ENCODE peak calls at places on chromosomes 6 and 20, in nine cellular contexts. One of them, this sample, is unnamed.

GRCh38 chr6:134358320-134358719 is 40.4 kb upstream of the SGK1 start:
- DNase-seq in GM13976: no peak
- DNase-seq in cardiac fibroblast: peak
- DNase-seq in HFFc6: peak
- DNase-seq in mesothelial cell of epicardium: no peak
- DNase-seq in lung: peak
- DNase-seq in BJ: no peak
- DNase-seq in Calu3: no peak
- DNase-seq in type B pancreatic cell: no peak
- DNase-seq in this sample: no peak

GRCh38 chr20:57294558-57294957 is 28.1 kb upstream of the BMP7 start:
- DNase-seq in GM13976: no peak
- DNase-seq in cardiac fibroblast: no peak
- DNase-seq in HFFc6: no peak
- DNase-seq in mesothelial cell of epicardium: no peak
- DNase-seq in lung: no peak
- DNase-seq in BJ: no peak
- DNase-seq in Calu3: no peak
- DNase-seq in type B pancreatic cell: no peak
- DNase-seq in this sample: no peak

GRCh38 chr20:31705598-31706597 is 16.8 kb downstream of the BCL2L1 start:
- DNase-seq in GM13976: no peak
- DNase-seq in cardiac fibroblast: no peak
- DNase-seq in HFFc6: no peak
- DNase-seq in mesothelial cell of epicardium: no peak
- DNase-seq in lung: no peak
- DNase-seq in BJ: no peak
- DNase-seq in Calu3: no peak
- DNase-seq in type B pancreatic cell: no peak
- DNase-seq in this sample: no peak

GRCh38 chr6:63579937-63580703 is 7.8 kb downstream of the LOC128125822 start:
- DNase-seq in GM13976: no peak
- DNase-seq in cardiac fibroblast: no peak
- DNase-seq in HFFc6: no peak
- DNase-seq in mesothelial cell of epicardium: no peak
- DNase-seq in lung: no peak
- DNase-seq in BJ: no peak
- DNase-seq in Calu3: no peak
- DNase-seq in type B pancreatic cell: no peak
- DNase-seq in this sample: no peak

GRCh38 chr20:19889011-19889953 is 127.9 kb upstream of the NAA20 start:
- DNase-seq in GM13976: no peak
- DNase-seq in cardiac fibroblast: peak
- DNase-seq in HFFc6: peak
- DNase-seq in mesothelial cell of epicardium: no peak
- DNase-seq in lung: no peak
- DNase-seq in BJ: peak
- DNase-seq in Calu3: no peak
- DNase-seq in type B pancreatic cell: no peak
- DNase-seq in this sample: no peak

GRCh38 chr6:37525460-37526357 is 26.0 kb upstream of the CCDC167 start:
- DNase-seq in GM13976: peak
- DNase-seq in cardiac fibroblast: peak
- DNase-seq in HFFc6: no peak
- DNase-seq in mesothelial cell of epicardium: peak
- DNase-seq in lung: no peak
- DNase-seq in BJ: no peak
- DNase-seq in Calu3: no peak
- DNase-seq in type B pancreatic cell: no peak
- DNase-seq in this sample: no peak

GRCh38 chr6:136774228-136775041 is 17.8 kb downstream of the MAP3K5 start:
- DNase-seq in GM13976: no peak
- DNase-seq in cardiac fibroblast: peak
- DNase-seq in HFFc6: peak
- DNase-seq in mesothelial cell of epicardium: no peak
- DNase-seq in lung: no peak
- DNase-seq in BJ: peak
- DNase-seq in Calu3: no peak
- DNase-seq in type B pancreatic cell: no peak
- DNase-seq in this sample: no peak

GRCh38 chr20:50278684-50279531 is 88.3 kb downstream of the CEBPB start:
- DNase-seq in GM13976: no peak
- DNase-seq in cardiac fibroblast: peak
- DNase-seq in HFFc6: no peak
- DNase-seq in mesothelial cell of epicardium: no peak
- DNase-seq in lung: peak
- DNase-seq in BJ: no peak
- DNase-seq in Calu3: peak
- DNase-seq in type B pancreatic cell: no peak
- DNase-seq in this sample: no peak

GRCh38 chr20:57617079-57617795 is 3.0 kb downstream of the ZBP1 start:
- DNase-seq in GM13976: no peak
- DNase-seq in cardiac fibroblast: no peak
- DNase-seq in HFFc6: no peak
- DNase-seq in mesothelial cell of epicardium: no peak
- DNase-seq in lung: no peak
- DNase-seq in BJ: no peak
- DNase-seq in Calu3: no peak
- DNase-seq in type B pancreatic cell: peak
- DNase-seq in this sample: peak

GRCh38 chr6:157305676-157306653 is 17.4 kb downstream of the TMEM242 start:
- DNase-seq in GM13976: no peak
- DNase-seq in cardiac fibroblast: no peak
- DNase-seq in HFFc6: no peak
- DNase-seq in mesothelial cell of epicardium: no peak
- DNase-seq in lung: no peak
- DNase-seq in BJ: no peak
- DNase-seq in Calu3: no peak
- DNase-seq in type B pancreatic cell: no peak
- DNase-seq in this sample: no peak

GRCh38 chr6:157302761-157303160 is 20.6 kb downstream of the TMEM242 start:
- DNase-seq in GM13976: no peak
- DNase-seq in cardiac fibroblast: no peak
- DNase-seq in HFFc6: no peak
- DNase-seq in mesothelial cell of epicardium: no peak
- DNase-seq in lung: no peak
- DNase-seq in BJ: no peak
- DNase-seq in Calu3: no peak
- DNase-seq in type B pancreatic cell: no peak
- DNase-seq in this sample: no peak

GRCh38 chr6:157304840-157305675 is 18.3 kb downstream of the TMEM242 start:
- DNase-seq in GM13976: no peak
- DNase-seq in cardiac fibroblast: peak
- DNase-seq in HFFc6: peak
- DNase-seq in mesothelial cell of epicardium: no peak
- DNase-seq in lung: no peak
- DNase-seq in BJ: peak
- DNase-seq in Calu3: no peak
- DNase-seq in type B pancreatic cell: no peak
- DNase-seq in this sample: no peak

GRCh38 chr6:157312733-157313132 is 10.6 kb downstream of the TMEM242 start:
- DNase-seq in GM13976: no peak
- DNase-seq in cardiac fibroblast: no peak
- DNase-seq in HFFc6: no peak
- DNase-seq in mesothelial cell of epicardium: no peak
- DNase-seq in lung: no peak
- DNase-seq in BJ: no peak
- DNase-seq in Calu3: no peak
- DNase-seq in type B pancreatic cell: no peak
- DNase-seq in this sample: no peak

GRCh38 chr6:157307661-157308060 is 15.7 kb downstream of the TMEM242 start:
- DNase-seq in GM13976: no peak
- DNase-seq in cardiac fibroblast: no peak
- DNase-seq in HFFc6: no peak
- DNase-seq in mesothelial cell of epicardium: no peak
- DNase-seq in lung: no peak
- DNase-seq in BJ: no peak
- DNase-seq in Calu3: no peak
- DNase-seq in type B pancreatic cell: no peak
- DNase-seq in this sample: no peak
- TF ChIP-seq CTCF in GM13976: no peak
- TF ChIP-seq CTCF in cardiac fibroblast: no peak
- TF ChIP-seq CTCF in HFFc6: no peak
- TF ChIP-seq CTCF in mesothelial cell of epicardium: no peak
- TF ChIP-seq CTCF in lung: no peak
- TF ChIP-seq CTCF in BJ: no peak
- TF ChIP-seq CTCF in Calu3: no peak
- TF ChIP-seq CTCF in type B pancreatic cell: no peak
- TF ChIP-seq CTCF in this sample: no peak

GRCh38 chr6:11681357-11681756 is 97.2 kb downstream of the ADTRP start:
- DNase-seq in GM13976: no peak
- DNase-seq in cardiac fibroblast: no peak
- DNase-seq in HFFc6: no peak
- DNase-seq in mesothelial cell of epicardium: no peak
- DNase-seq in lung: no peak
- DNase-seq in BJ: no peak
- DNase-seq in Calu3: no peak
- DNase-seq in type B pancreatic cell: no peak
- DNase-seq in this sample: no peak

GRCh38 chr6:11672261-11672660 is 106.3 kb downstream of the ADTRP start:
- DNase-seq in GM13976: no peak
- DNase-seq in cardiac fibroblast: peak
- DNase-seq in HFFc6: no peak
- DNase-seq in mesothelial cell of epicardium: no peak
- DNase-seq in lung: no peak
- DNase-seq in BJ: no peak
- DNase-seq in Calu3: no peak
- DNase-seq in type B pancreatic cell: no peak
- DNase-seq in this sample: no peak

GRCh38 chr6:11672669-11673068 is 105.9 kb downstream of the ADTRP start:
- DNase-seq in GM13976: no peak
- DNase-seq in cardiac fibroblast: no peak
- DNase-seq in HFFc6: no peak
- DNase-seq in mesothelial cell of epicardium: no peak
- DNase-seq in lung: no peak
- DNase-seq in BJ: no peak
- DNase-seq in Calu3: no peak
- DNase-seq in type B pancreatic cell: no peak
- DNase-seq in this sample: no peak

GRCh38 chr6:11675610-11676009 is 103.0 kb downstream of the ADTRP start:
- DNase-seq in GM13976: no peak
- DNase-seq in cardiac fibroblast: peak
- DNase-seq in HFFc6: peak
- DNase-seq in mesothelial cell of epicardium: no peak
- DNase-seq in lung: no peak
- DNase-seq in BJ: no peak
- DNase-seq in Calu3: no peak
- DNase-seq in type B pancreatic cell: no peak
- DNase-seq in this sample: no peak
- TF ChIP-seq CTCF in GM13976: no peak
- TF ChIP-seq CTCF in cardiac fibroblast: peak
- TF ChIP-seq CTCF in HFFc6: peak
- TF ChIP-seq CTCF in mesothelial cell of epicardium: no peak
- TF ChIP-seq CTCF in lung: no peak
- TF ChIP-seq CTCF in BJ: no peak
- TF ChIP-seq CTCF in Calu3: no peak
- TF ChIP-seq CTCF in type B pancreatic cell: peak
- TF ChIP-seq CTCF in this sample: no peak

GRCh38 chr20:23413862-23414422 is 7.3 kb downstream of the NAPB start:
- DNase-seq in GM13976: no peak
- DNase-seq in cardiac fibroblast: no peak
- DNase-seq in HFFc6: no peak
- DNase-seq in mesothelial cell of epicardium: no peak
- DNase-seq in lung: no peak
- DNase-seq in BJ: no peak
- DNase-seq in Calu3: no peak
- DNase-seq in type B pancreatic cell: no peak
- DNase-seq in this sample: no peak
- TF ChIP-seq CTCF in GM13976: no peak
- TF ChIP-seq CTCF in cardiac fibroblast: no peak
- TF ChIP-seq CTCF in HFFc6: no peak
- TF ChIP-seq CTCF in mesothelial cell of epicardium: no peak
- TF ChIP-seq CTCF in lung: no peak
- TF ChIP-seq CTCF in BJ: no peak
- TF ChIP-seq CTCF in Calu3: no peak
- TF ChIP-seq CTCF in type B pancreatic cell: no peak
- TF ChIP-seq CTCF in this sample: no peak

GRCh38 chr6:30006170-30007131 is 54.6 kb upstream of the POLR1H start:
- DNase-seq in GM13976: peak
- DNase-seq in cardiac fibroblast: no peak
- DNase-seq in HFFc6: no peak
- DNase-seq in mesothelial cell of epicardium: no peak
- DNase-seq in lung: peak
- DNase-seq in BJ: no peak
- DNase-seq in Calu3: peak
- DNase-seq in type B pancreatic cell: no peak
- DNase-seq in this sample: no peak
- TF ChIP-seq CTCF in GM13976: no peak
- TF ChIP-seq CTCF in cardiac fibroblast: no peak
- TF ChIP-seq CTCF in HFFc6: no peak
- TF ChIP-seq CTCF in mesothelial cell of epicardium: no peak
- TF ChIP-seq CTCF in lung: no peak
- TF ChIP-seq CTCF in BJ: no peak
- TF ChIP-seq CTCF in Calu3: no peak
- TF ChIP-seq CTCF in type B pancreatic cell: no peak
- TF ChIP-seq CTCF in this sample: no peak

GRCh38 chr6:28353356-28353755 is 3.6 kb downstream of the ZKSCAN3 start:
- DNase-seq in GM13976: no peak
- DNase-seq in cardiac fibroblast: no peak
- DNase-seq in HFFc6: no peak
- DNase-seq in mesothelial cell of epicardium: no peak
- DNase-seq in lung: no peak
- DNase-seq in BJ: no peak
- DNase-seq in Calu3: no peak
- DNase-seq in type B pancreatic cell: no peak
- DNase-seq in this sample: no peak
- TF ChIP-seq CTCF in GM13976: no peak
- TF ChIP-seq CTCF in cardiac fibroblast: no peak
- TF ChIP-seq CTCF in HFFc6: no peak
- TF ChIP-seq CTCF in mesothelial cell of epicardium: no peak
- TF ChIP-seq CTCF in lung: no peak
- TF ChIP-seq CTCF in BJ: no peak
- TF ChIP-seq CTCF in Calu3: no peak
- TF ChIP-seq CTCF in type B pancreatic cell: no peak
- TF ChIP-seq CTCF in this sample: no peak

GRCh38 chr20:7859371-7859802 is 80.9 kb downstream of the HAO1 start:
- DNase-seq in GM13976: no peak
- DNase-seq in cardiac fibroblast: peak
- DNase-seq in HFFc6: peak
- DNase-seq in mesothelial cell of epicardium: no peak
- DNase-seq in lung: no peak
- DNase-seq in BJ: no peak
- DNase-seq in Calu3: peak
- DNase-seq in type B pancreatic cell: no peak
- DNase-seq in this sample: no peak
- TF ChIP-seq CTCF in GM13976: peak
- TF ChIP-seq CTCF in cardiac fibroblast: peak
- TF ChIP-seq CTCF in HFFc6: peak
- TF ChIP-seq CTCF in mesothelial cell of epicardium: peak
- TF ChIP-seq CTCF in lung: peak
- TF ChIP-seq CTCF in BJ: peak
- TF ChIP-seq CTCF in Calu3: no peak
- TF ChIP-seq CTCF in type B pancreatic cell: peak
- TF ChIP-seq CTCF in this sample: no peak